ENCODE peak calls at places on chromosomes 11 and 22, in seven cellular contexts. L is gastrocnemius medialis, X is HCT116, D is IMR-90, H is transverse colon, Z is ovary, W is endothelial cell of umbilical vein. Q is an unnamed sample.

GRCh38 chr11:75265851-75266531 is 25.4 kb downstream of the TPBGL start:
- DNase-seq in L (no peak), X (no peak), D (peak), H (peak), Z (no peak), W (no peak), Q (no peak)

GRCh38 chr11:129251067-129251466 is 58.9 kb upstream of the ARHGAP32 start:
- DNase-seq in L (no peak), X (no peak), D (peak), H (no peak), Z (no peak), W (no peak), Q (no peak)

GRCh38 chr11:134074346-134074745 is 5.5 kb downstream of the JAM3 start:
- DNase-seq in L (no peak), X (no peak), D (no peak), H (no peak), Z (no peak), W (peak), Q (no peak)

GRCh38 chr11:64644348-64645242 is 53.6 kb downstream of the SLC22A12 start:
- DNase-seq in L (no peak), X (no peak), D (no peak), H (no peak), Z (no peak), W (no peak), Q (no peak)

GRCh38 chr11:67640021-67640757 is 626 bp upstream of the TBX10 start:
- DNase-seq in L (no peak), X (peak), D (peak), H (peak), Z (peak), W (peak), Q (no peak)

GRCh38 chr22:46245515-46245914 is 4.6 kb downstream of the CDPF1 start:
- DNase-seq in L (peak), X (no peak), D (no peak), H (no peak), Z (no peak), W (no peak), Q (no peak)

GRCh38 chr11:35096737-35097136 is 42.2 kb upstream of the CD44 start:
- DNase-seq in L (no peak), X (no peak), D (no peak), H (no peak), Z (no peak), W (no peak), Q (no peak)

GRCh38 chr11:131422491-131422890 is 52.1 kb downstream of the NTM start:
- DNase-seq in L (no peak), X (no peak), D (no peak), H (no peak), Z (no peak), W (no peak), Q (no peak)

GRCh38 chr22:46090051-46090591 is 60.2 kb upstream of the PPARA start:
- DNase-seq in L (peak), X (no peak), D (no peak), H (peak), Z (peak), W (no peak), Q (no peak)

GRCh38 chr22:35231585-35232084 is 25.7 kb upstream of the HMGXB4 start:
- DNase-seq in L (no peak), X (peak), D (peak), H (peak), Z (peak), W (peak), Q (peak)

GRCh38 chr22:35230417-35230816 is 26.9 kb upstream of the HMGXB4 start:
- DNase-seq in L (no peak), X (no peak), D (no peak), H (no peak), Z (no peak), W (no peak), Q (no peak)

GRCh38 chr22:35229865-35230264 is 27.4 kb upstream of the HMGXB4 start:
- DNase-seq in L (no peak), X (no peak), D (no peak), H (no peak), Z (no peak), W (no peak), Q (no peak)

GRCh38 chr22:35227248-35227647 is 30.0 kb upstream of the HMGXB4 start:
- DNase-seq in L (no peak), X (no peak), D (no peak), H (no peak), Z (no peak), W (no peak), Q (no peak)

GRCh38 chr22:35230839-35231584 is 26.3 kb upstream of the HMGXB4 start:
- DNase-seq in L (no peak), X (peak), D (no peak), H (peak), Z (no peak), W (no peak), Q (no peak)
- TF ChIP-seq POLR2A in L (no peak), X (peak), D (no peak), H (no peak), Z (no peak), W (no peak), Q (no peak)

GRCh38 chr11:10451399-10452116 is 3.5 kb upstream of the AMPD3 start:
- DNase-seq in L (no peak), X (no peak), D (no peak), H (no peak), Z (no peak), W (no peak), Q (no peak)

GRCh38 chr11:10454506-10454901 is 560 bp upstream of the AMPD3 start:
- DNase-seq in L (no peak), X (no peak), D (no peak), H (no peak), Z (no peak), W (no peak), Q (no peak)

GRCh38 chr11:10452211-10452767 is 2.8 kb upstream of the AMPD3 start:
- DNase-seq in L (no peak), X (no peak), D (peak), H (no peak), Z (no peak), W (no peak), Q (no peak)

GRCh38 chr11:10453261-10453660 is 1.8 kb upstream of the AMPD3 start:
- DNase-seq in L (no peak), X (no peak), D (peak), H (no peak), Z (no peak), W (no peak), Q (no peak)

DNA sequence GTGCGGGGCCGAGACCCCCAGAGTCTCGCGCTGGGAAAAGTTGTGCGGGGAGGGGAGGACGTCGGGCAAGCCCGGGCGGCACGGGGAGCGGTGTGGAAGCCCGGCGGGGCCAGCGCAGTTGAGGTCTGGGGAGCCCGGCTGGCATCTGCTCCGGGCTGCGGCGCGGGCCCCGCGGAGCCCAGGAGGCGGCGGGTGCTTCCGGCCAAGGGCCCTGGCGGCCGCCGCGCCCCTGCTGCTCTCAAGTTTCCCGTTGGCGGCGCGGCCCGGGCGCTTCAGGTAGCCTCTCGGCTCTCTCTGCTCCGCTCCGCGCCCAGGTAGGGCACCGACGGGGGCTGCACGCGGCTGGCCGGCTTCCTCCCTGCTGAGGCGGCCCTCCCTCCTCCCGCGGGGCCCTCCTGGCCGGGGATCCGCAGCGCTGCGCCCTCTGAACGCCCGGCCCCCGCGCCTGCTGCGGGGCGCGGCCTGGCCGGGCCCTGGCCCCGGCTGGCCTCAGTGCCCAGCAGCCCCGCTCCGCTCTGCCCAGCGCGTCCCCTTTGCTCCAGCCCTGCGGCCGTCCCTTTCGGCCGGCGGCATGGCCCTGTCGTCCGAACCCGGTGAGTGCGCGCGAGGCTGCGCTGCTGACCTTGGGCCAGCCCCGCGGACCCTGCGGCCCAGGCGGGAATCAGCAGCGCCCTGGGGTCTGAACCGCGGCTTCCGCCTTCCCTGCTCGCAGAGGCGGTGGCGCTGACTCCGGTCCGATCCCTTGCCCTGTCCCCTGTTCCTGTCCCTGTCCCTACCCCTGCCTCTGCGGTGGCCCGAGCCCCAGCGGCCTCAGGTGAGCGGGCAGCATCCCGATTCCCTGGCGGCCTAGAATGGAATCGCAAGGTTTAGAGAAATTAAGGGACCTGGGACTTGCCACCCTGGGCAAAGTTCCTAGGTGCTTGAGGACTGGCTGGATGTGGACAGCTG is 4.3 kb upstream of the AMPD3 start:
- DNase-seq in L (no peak), X (peak), D (no peak), H (peak), Z (no peak), W (no peak), Q (no peak)
- TF ChIP-seq POLR2A in L (no peak), X (peak), D (no peak), H (peak), Z (no peak), W (no peak), Q (no peak)

GRCh38 chr22:29291215-29291614 is 15.2 kb upstream of the GAS2L1 start:
- DNase-seq in L (no peak), X (no peak), D (no peak), H (no peak), Z (no peak), W (no peak), Q (no peak)
- TF ChIP-seq POLR2A in L (no peak), X (no peak), D (no peak), H (no peak), Z (no peak), W (no peak), Q (no peak)

DNA sequence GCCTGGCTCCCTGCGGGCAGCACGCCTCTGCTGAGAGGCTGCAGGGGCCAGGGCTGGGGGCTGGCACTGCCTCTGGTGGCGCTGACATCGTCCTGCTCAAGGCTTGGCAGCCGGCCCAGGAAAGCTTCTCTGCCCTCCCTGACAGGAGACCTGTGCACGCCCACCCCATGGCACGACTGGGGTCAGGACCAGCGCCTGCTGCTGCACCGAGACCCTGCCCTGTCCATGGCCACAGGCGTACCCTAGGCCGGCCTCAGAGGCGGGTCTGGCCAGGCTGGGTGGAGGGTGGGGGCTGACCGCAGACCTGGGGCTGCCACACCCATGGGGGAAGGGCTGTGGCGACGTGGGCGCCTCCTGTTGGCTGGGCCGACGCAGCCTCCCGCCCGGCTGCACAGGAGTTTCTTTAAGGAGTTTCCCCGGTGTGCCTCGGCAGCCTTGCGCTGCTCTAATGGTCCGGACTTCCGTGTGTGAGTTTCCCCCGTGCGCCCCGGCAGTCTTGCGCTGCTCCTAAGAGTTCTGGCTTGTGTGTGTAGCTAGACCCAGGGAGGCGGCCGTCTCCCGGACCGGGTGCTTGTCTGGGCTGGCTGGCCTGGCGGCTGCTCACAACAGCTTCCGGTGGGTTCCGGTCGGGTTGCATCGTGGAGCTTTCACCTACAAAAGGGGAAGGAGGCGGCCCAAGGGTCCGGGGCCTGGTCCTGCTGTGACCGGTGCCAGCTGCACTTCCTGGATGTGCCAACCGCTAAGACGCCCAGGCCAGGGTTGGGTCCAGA is 4.7 kb downstream of the TRABD start:
- DNase-seq in L (no peak), X (peak), D (no peak), H (peak), Z (peak), W (peak), Q (no peak)
- TF ChIP-seq POLR2A in L (no peak), X (peak), D (no peak), H (peak), Z (no peak), W (no peak), Q (no peak)